ENCODE peak calls at places on chromosomes 4 and X, in five cellular contexts. R is cardiac fibroblast; A is RKO; Q is effector CD4-positive, alpha-beta T cell; O is activated naive CD4-positive, alpha-beta T cell treated with anti-CD3 and anti-CD28 coated beads, Interleukin-2, amount 10 ng/mL, durations not matched to agents 7 days and 5 days. J is an unnamed sample.

GRCh38 chrX:118497180-118497814 is 1.7 kb downstream of the DOCK11 start:
- DNase-seq in A (no peak), Q (peak; percentile 12), R (no peak), O (peak; percentile 50), J (no peak)

GRCh38 chr4:185797596-185797995 is 14.4 kb downstream of the SORBS2 start:
- DNase-seq in A (no peak), Q (no peak), R (no peak), O (no peak), J (no peak)

GRCh38 chrX:122565952-122566351 is 618.1 kb upstream of the GRIA3 start:
- DNase-seq in O (no peak), Q (no peak), A (peak; percentile 90), R (peak; percentile 36), J (no peak)

GRCh38 chrX:151984328-151984727 is 9.9 kb upstream of the GABRE start:
- DNase-seq in A (peak; percentile 62), Q (no peak), O (no peak), R (peak; percentile 88), J (peak; percentile 94)

GRCh38 chr4:175531405-175532091 is 280.5 kb downstream of the GPM6A start:
- DNase-seq in Q (no peak), O (no peak), R (peak; percentile 1), A (peak; percentile 2), J (no peak)

GRCh38 chrX:30935985-30936384 is 46.9 kb upstream of the TAB3 start:
- DNase-seq in O (no peak), Q (no peak), R (peak; percentile 31), A (peak; percentile 57), J (peak; percentile 6)

GRCh38 chr4:107512549-107512948 is 207.5 kb downstream of the PAPSS1 start:
- DNase-seq in R (no peak), Q (no peak), O (no peak), A (no peak), J (no peak)

GRCh38 chr4:108080752-108081151 is 88.0 kb downstream of the LEF1 start:
- DNase-seq in A (no peak), O (peak; percentile 67), R (no peak), Q (peak; percentile 41), J (no peak)

GRCh38 chrX:65644621-65645287 is 22.7 kb upstream of the MSN start:
- DNase-seq in A (peak; percentile 47), O (no peak), Q (no peak), R (peak; percentile 87), J (peak; percentile 90)

GRCh38 chr4:15314974-15315373 is 112.9 kb upstream of the C1QTNF7 start:
- DNase-seq in A (no peak), Q (no peak), O (no peak), R (no peak), J (no peak)

GRCh38 chrX:34956915-34957314 is 14.3 kb downstream of the FAM47B start:
- DNase-seq in R (peak; percentile 42), A (peak; percentile 43), O (no peak), Q (no peak), J (peak; percentile 51)

GRCh38 chr4:176587920-176588319 is 204.8 kb downstream of the VEGFC start:
- DNase-seq in Q (no peak), A (no peak), R (peak; percentile 92), O (no peak), J (no peak)

GRCh38 chr4:119124314-119124713 is 11.3 kb upstream of the MYOZ2 start:
- DNase-seq in R (peak; percentile 75), O (no peak), A (no peak), Q (no peak), J (peak; percentile 64)

GRCh38 chr4:123662827-123663226 is 266.2 kb downstream of the SPRY1 start:
- DNase-seq in Q (no peak), R (no peak), O (no peak), A (no peak), J (no peak)

GRCh38 chr4:186485621-186486062 is 69.7 kb downstream of the MTNR1A start:
- DNase-seq in R (peak; percentile 40), O (no peak), A (no peak), Q (no peak), J (no peak)

GRCh38 chrX:101206471-101206870 is 13.1 kb upstream of the DRP2 start:
- DNase-seq in A (peak; percentile 78), Q (no peak), O (no peak), R (peak; percentile 58), J (peak; percentile 52)

GRCh38 chr4:80425701-80426100 is 90.2 kb downstream of the CFAP299 start:
- DNase-seq in A (no peak), O (no peak), R (no peak), Q (no peak), J (no peak)

GRCh38 chr4:74555231-74555630 is 110.3 kb downstream of the AREG start:
- DNase-seq in O (no peak), A (no peak), R (no peak), Q (no peak), J (no peak)

GRCh38 chr4:108814327-108814726 is 51.5 kb upstream of the ETNPPL start:
- DNase-seq in O (no peak), Q (no peak), A (no peak), R (no peak), J (no peak)

GRCh38 chr4:73836373-73837269 is at the start of gene CXCL6:
- DNase-seq in R (peak; percentile 43), A (no peak), Q (no peak), O (no peak), J (peak; percentile 40)

GRCh38 chrX:113726898-113727297 is 857.0 kb upstream of the HTR2C start:
- DNase-seq in A (no peak), Q (no peak), O (no peak), R (no peak), J (no peak)

GRCh38 chr4:91319869-91320268 is 983.9 kb upstream of the GRID2 start:
- DNase-seq in O (no peak), R (no peak), A (no peak), Q (no peak), J (no peak)

GRCh38 chrX:110086916-110087484 is 84.1 kb downstream of the TMEM164 start:
- DNase-seq in Q (no peak), A (peak; percentile 44), O (no peak), R (peak; percentile 86), J (peak; percentile 71)

GRCh38 chr4:62394751-62395150 is 1194.6 kb downstream of the ADGRL3 start:
- DNase-seq in Q (no peak), R (no peak), A (no peak), O (no peak), J (no peak)

GRCh38 chr4:69640289-69640688 is 847 bp upstream of the UGT2A2 start:
- DNase-seq in A (no peak), Q (no peak), R (no peak), O (no peak), J (no peak)

GRCh38 chr4:118740869-118741268 is 55.7 kb downstream of the METTL14 start:
- DNase-seq in O (no peak), A (peak; percentile 51), Q (no peak), R (peak; percentile 54), J (no peak)

GRCh38 chrX:118350221-118350620 is 4.3 kb downstream of the WDR44 start:
- DNase-seq in Q (no peak), R (peak; percentile 37), O (no peak), A (no peak), J (peak; percentile 31)

GRCh38 chrX:100768679-100769338 is 36.9 kb upstream of the SYTL4 start:
- DNase-seq in Q (peak; percentile 87), O (peak; percentile 89), A (peak; percentile 76), R (peak; percentile 74), J (peak; percentile 75)

GRCh38 chrX:71621644-71622346 is 3.5 kb upstream of the CXCR3 start:
- DNase-seq in O (no peak), A (no peak), R (peak; percentile 42), Q (no peak), J (no peak)

GRCh38 chr4:78940752-78941151 is 1.5 kb upstream of the PAQR3 start:
- DNase-seq in Q (no peak), R (no peak), A (no peak), O (no peak), J (no peak)

GRCh38 chrX:153816821-153817220 is 13.5 kb downstream of the PDZD4 start:
- DNase-seq in A (no peak), Q (no peak), O (peak; percentile 70), R (peak; percentile 8), J (no peak)

GRCh38 chr4:137124278-137124932 is 407.9 kb downstream of the PCDH18 start:
- DNase-seq in A (peak; percentile 92), O (no peak), R (peak; percentile 82), Q (no peak), J (peak; percentile 35)

GRCh38 chrX:68273887-68274286 is 159.4 kb downstream of the OPHN1 start:
- DNase-seq in Q (no peak), O (no peak), A (no peak), R (no peak), J (no peak)

GRCh38 chrX:153305941-153306464 is 15.6 kb downstream of the PNMA6F start:
- DNase-seq in Q (no peak), R (no peak), A (peak; percentile 10), O (no peak), J (no peak)

GRCh38 chrX:21926527-21927278 is 13.8 kb upstream of the SMS start:
- DNase-seq in O (no peak), A (peak; percentile 98), R (peak; percentile 95), Q (no peak), J (peak; percentile 93)

J was measured in endothelial cell of umbilical vein.